ENCODE peak calls at places on chromosomes 4 and X, in seven cellular contexts. U is AG09309, L is IMR-90, K is tibial nerve, H is keratinocyte, E is neural progenitor cell, A is Caco-2. R is an unnamed sample.

GRCh38 chr4:139800082-139800481 is 134.5 kb downstream of the MGST2 start:
- DNase-seq in L (no peak), E (no peak), H (no peak), U (no peak), K (no peak), A (no peak), R (no peak)

GRCh38 chr4:8818063-8818881 is 53.4 kb downstream of the HMX1 start:
- DNase-seq in U (no peak), L (no peak), A (no peak), E (peak), H (no peak), K (no peak), R (no peak)

GRCh38 chr4:138736362-138736761 is 279.2 kb upstream of the NOCT start:
- DNase-seq in L (peak), U (no peak), H (no peak), K (no peak), E (no peak), A (no peak), R (peak)

GRCh38 chrX:44082829-44083228 is 109.6 kb upstream of the NDP start:
- DNase-seq in U (no peak), E (no peak), H (no peak), K (no peak), A (no peak), L (no peak), R (no peak)

GRCh38 chrX:8323356-8323755 is 141.3 kb upstream of the VCX3B start:
- DNase-seq in E (no peak), L (no peak), H (no peak), A (peak), U (no peak), K (no peak), R (no peak)

GRCh38 chr4:83010522-83011318 is at the start of gene LIN54:
- DNase-seq in U (no peak), H (no peak), K (peak), A (peak), E (peak), L (peak), R (peak)

GRCh38 chr4:138697771-138698170 is 317.8 kb upstream of the NOCT start:
- DNase-seq in E (no peak), K (no peak), H (no peak), U (peak), A (no peak), L (peak), R (peak)

GRCh38 chrX:18543738-18544137 is 118.3 kb downstream of the CDKL5 start:
- DNase-seq in U (no peak), L (no peak), E (no peak), A (no peak), K (no peak), H (no peak), R (no peak)

GRCh38 chr4:148951346-148951745 is 509.1 kb upstream of the NR3C2 start:
- DNase-seq in E (no peak), K (no peak), A (peak), H (no peak), U (no peak), L (peak), R (no peak)

GRCh38 chr4:188976644-188977115 is 837.4 kb downstream of the TRIML1 start:
- DNase-seq in H (no peak), E (peak), K (no peak), L (peak), A (no peak), U (peak), R (peak)

GRCh38 chr4:129453524-129453923 is 357.6 kb downstream of the C4orf33 start:
- DNase-seq in A (no peak), U (no peak), K (no peak), E (no peak), L (no peak), H (no peak), R (no peak)

GRCh38 chr4:85952518-85952917 is 407.3 kb downstream of the MAPK10 start:
- DNase-seq in E (no peak), A (no peak), H (no peak), U (no peak), K (no peak), L (peak), R (peak)

GRCh38 chrX:134453631-134454030 is 6.3 kb upstream of the HPRT1 start:
- DNase-seq in L (no peak), A (no peak), U (no peak), H (no peak), E (no peak), K (no peak), R (no peak)

GRCh38 chrX:134548257-134548732 is 88.3 kb downstream of the HPRT1 start:
- DNase-seq in L (no peak), H (no peak), K (no peak), E (peak), U (no peak), A (no peak), R (no peak)

GRCh38 chr4:1246901-1247810 is 1.8 kb downstream of the CTBP1 start:
- DNase-seq in H (no peak), L (no peak), E (peak), K (no peak), A (no peak), U (no peak), R (peak)

GRCh38 chr4:30717208-30718020 is 2.8 kb upstream of the PCDH7 start:
- DNase-seq in E (peak), A (peak), L (peak), H (no peak), K (no peak), U (no peak), R (peak)

GRCh38 chr4:80252953-80253352 is 13.5 kb upstream of the FGF5 start:
- DNase-seq in U (no peak), A (no peak), L (no peak), H (no peak), E (no peak), K (no peak), R (no peak)

GRCh38 chr4:80257851-80258250 is 8.6 kb upstream of the FGF5 start:
- DNase-seq in E (no peak), U (no peak), K (no peak), L (no peak), A (no peak), H (no peak), R (no peak)

GRCh38 chr4:80253510-80253909 is 13.0 kb upstream of the FGF5 start:
- DNase-seq in E (no peak), L (no peak), A (no peak), K (no peak), H (no peak), U (no peak), R (no peak)

GRCh38 chr4:80254114-80254513 is 12.3 kb upstream of the FGF5 start:
- DNase-seq in A (no peak), K (no peak), L (no peak), E (no peak), H (no peak), U (no peak), R (no peak)

GRCh38 chr4:80255374-80256095 is 10.9 kb upstream of the FGF5 start:
- DNase-seq in K (no peak), E (no peak), U (peak), A (no peak), L (peak), H (no peak), R (no peak)
- H3K4me3 ChIP-seq in K (no peak), E (no peak), U (peak), A (no peak), L (peak), H (no peak), R (no peak)

DNA sequence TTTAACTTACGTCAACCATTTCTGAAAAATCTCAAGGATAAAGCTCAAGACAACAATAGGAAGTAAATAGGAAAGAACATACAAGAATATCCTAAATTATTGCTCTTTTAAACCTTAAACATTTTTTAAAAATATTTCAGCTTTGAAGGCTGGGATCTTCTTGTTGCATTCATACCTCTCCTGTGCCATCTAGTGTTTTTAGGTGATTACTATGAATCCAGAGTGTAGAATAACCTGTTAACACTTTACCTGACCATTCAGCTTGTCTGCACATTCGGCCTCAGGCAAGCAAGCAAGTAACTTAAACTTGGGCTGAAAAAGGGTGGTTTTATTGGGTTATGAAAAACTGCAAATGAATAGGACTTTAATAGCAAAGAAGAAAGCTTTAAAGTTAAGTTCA is 507.8 kb upstream of the INTU start:
- DNase-seq in L (peak), H (no peak), K (no peak), A (no peak), U (no peak), E (no peak), R (peak)
- TF ChIP-seq CTCF in L (peak), H (no peak), K (no peak), A (peak), U (peak), E (no peak), R (peak)

GRCh38 chr4:101853028-101853427 is 62.5 kb downstream of the BANK1 start:
- DNase-seq in K (no peak), U (no peak), E (no peak), A (no peak), L (no peak), H (no peak), R (peak)
- H3K4me3 ChIP-seq in K (no peak), U (no peak), E (no peak), A (no peak), L (no peak), H (no peak), R (no peak)

DNA sequence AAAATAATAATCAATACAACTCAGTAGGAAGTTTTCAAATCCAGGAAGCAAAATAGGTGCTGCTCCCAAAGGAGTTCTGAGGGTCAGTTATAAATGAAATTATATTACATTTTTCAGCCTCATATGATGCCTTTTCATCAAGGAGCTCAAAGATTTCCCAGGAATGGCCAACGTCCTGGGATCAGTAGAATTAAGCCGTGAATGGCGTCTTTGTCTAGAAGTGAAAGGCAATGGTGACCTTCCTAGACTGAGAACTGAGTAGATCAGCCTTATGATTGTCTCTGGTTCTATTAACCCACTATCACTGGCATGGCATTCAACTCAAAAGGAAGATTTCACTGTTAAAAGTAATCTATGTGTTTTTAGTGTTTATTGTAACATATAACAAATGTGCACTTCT is 74.4 kb downstream of the ENOX2 start:
- DNase-seq in E (no peak), U (no peak), H (no peak), L (no peak), K (no peak), A (no peak), R (no peak)
- TF ChIP-seq CTCF in E (no peak), U (no peak), H (no peak), L (no peak), K (no peak), A (no peak), R (no peak)

DNA sequence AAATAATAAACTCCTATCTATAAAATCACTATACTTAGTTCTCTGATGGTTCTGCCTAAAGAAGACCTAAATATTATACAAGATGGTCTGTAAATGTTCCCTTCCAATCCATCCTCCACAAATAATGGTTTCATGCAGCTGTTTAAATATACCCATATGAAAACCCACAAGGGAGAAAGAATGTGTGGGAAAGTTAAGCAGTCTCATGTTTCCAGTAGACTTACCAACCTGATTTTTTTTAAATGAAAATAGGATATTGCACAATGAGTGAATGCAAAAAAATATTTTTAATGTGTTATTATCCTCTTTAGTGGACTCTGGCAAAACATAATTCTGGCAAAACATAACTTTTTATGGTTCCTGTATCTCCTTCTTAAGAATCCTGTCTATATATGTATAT is 23.3 kb downstream of the CAMK2D start:
- DNase-seq in E (no peak), L (peak), U (no peak), A (no peak), H (no peak), K (no peak), R (peak)
- H3K4me3 ChIP-seq in E (no peak), L (no peak), U (no peak), A (no peak), H (no peak), K (no peak), R (no peak)

GRCh38 chr4:69064391-69064790 is 31.9 kb upstream of the UGT2B7 start:
- DNase-seq in K (no peak), L (no peak), H (no peak), E (no peak), U (no peak), A (no peak), R (no peak)
- TF ChIP-seq CTCF in K (no peak), L (no peak), H (no peak), E (no peak), U (no peak), A (no peak), R (no peak)

GRCh38 chr4:119026662-119027444 is 108.8 kb upstream of the MYOZ2 start:
- DNase-seq in E (no peak), U (no peak), H (no peak), K (peak), L (no peak), A (no peak), R (peak)

GRCh38 chr4:119025916-119026661 is 109.5 kb upstream of the MYOZ2 start:
- DNase-seq in A (peak), E (no peak), K (peak), L (peak), U (peak), H (no peak), R (peak)

GRCh38 chr4:119029847-119030535 is 105.6 kb upstream of the MYOZ2 start:
- DNase-seq in U (no peak), A (no peak), K (no peak), H (no peak), L (no peak), E (no peak), R (no peak)

GRCh38 chr4:119028296-119028695 is 107.3 kb upstream of the MYOZ2 start:
- DNase-seq in E (no peak), A (no peak), K (no peak), U (no peak), L (no peak), H (no peak), R (no peak)

GRCh38 chr4:119027815-119028214 is 107.8 kb upstream of the MYOZ2 start:
- DNase-seq in A (no peak), L (no peak), H (no peak), K (no peak), E (no peak), U (no peak), R (no peak)
- H3K4me3 ChIP-seq in A (no peak), L (peak), H (no peak), K (peak), E (no peak), U (no peak), R (no peak)

GRCh38 chr4:72531768-72532290 is 37.2 kb downstream of the ADAMTS3 start:
- DNase-seq in L (no peak), K (no peak), A (no peak), H (no peak), U (no peak), E (no peak), R (no peak)

GRCh38 chr4:72525938-72526337 is 43.1 kb downstream of the ADAMTS3 start:
- DNase-seq in E (no peak), L (peak), A (no peak), H (no peak), K (no peak), U (peak), R (peak)

GRCh38 chr4:72531322-72531721 is 37.7 kb downstream of the ADAMTS3 start:
- DNase-seq in L (no peak), H (no peak), K (no peak), A (no peak), U (no peak), E (no peak), R (no peak)

GRCh38 chr4:72529144-72529822 is 39.7 kb downstream of the ADAMTS3 start:
- DNase-seq in U (no peak), L (no peak), H (no peak), K (no peak), A (no peak), E (no peak), R (no peak)

GRCh38 chr4:72527038-72527646 is 41.9 kb downstream of the ADAMTS3 start:
- DNase-seq in L (no peak), U (no peak), A (no peak), K (no peak), E (no peak), H (no peak), R (no peak)
- TF ChIP-seq CTCF in L (no peak), U (no peak), A (no peak), K (no peak), E (no peak), H (no peak), R (no peak)

GRCh38 chr4:102612824-102613366 is 111.7 kb downstream of the NFKB1 start:
- DNase-seq in E (no peak), H (no peak), U (no peak), A (no peak), K (no peak), L (no peak), R (no peak)

GRCh38 chr4:102610476-102610875 is 109.3 kb downstream of the NFKB1 start:
- DNase-seq in H (no peak), U (no peak), K (no peak), L (no peak), E (no peak), A (no peak), R (no peak)

GRCh38 chr4:102614801-102615200 is 113.6 kb downstream of the NFKB1 start:
- DNase-seq in L (no peak), H (no peak), U (no peak), A (no peak), K (no peak), E (no peak), R (no peak)

GRCh38 chr4:102610007-102610406 is 108.8 kb downstream of the NFKB1 start:
- DNase-seq in E (no peak), U (no peak), H (no peak), K (no peak), A (peak), L (peak), R (peak)

GRCh38 chr4:102612195-102612594 is 111.0 kb downstream of the NFKB1 start:
- DNase-seq in U (no peak), E (no peak), K (no peak), L (no peak), H (no peak), A (no peak), R (no peak)
- H3K4me3 ChIP-seq in U (no peak), E (no peak), K (no peak), L (no peak), H (peak), A (no peak), R (no peak)

GRCh38 chrX:140661657-140662056 is 47.9 kb upstream of the LINC00632 start:
- DNase-seq in E (no peak), U (no peak), A (no peak), H (no peak), L (peak), K (no peak), R (peak)
- TF ChIP-seq CTCF in E (peak), U (no peak), A (no peak), H (peak), L (peak), K (no peak), R (peak)

R was measured in choroid plexus epithelial cell.